ENCODE peak calls at places on chromosome 4, in six cellular contexts. P is tibial nerve; K is CD8-positive, alpha-beta T cell; Q is keratinocyte; D is heart left ventricle; Y is ovary. N is an unnamed sample.

GRCh38 chr4:134216436-134216835 is 14.8 kb upstream of the PABPC4L start:
- DNase-seq in P (no peak), K (no peak), Q (no peak), D (no peak), Y (no peak), N (no peak)

GRCh38 chr4:143667461-143667860 is 33.0 kb downstream of the FREM3 start:
- DNase-seq in P (no peak), K (no peak), Q (no peak), D (no peak), Y (no peak), N (no peak)

GRCh38 chr4:177242651-177243296 is 66.9 kb upstream of the NEIL3 start:
- DNase-seq in P (no peak), K (no peak), Q (no peak), D (no peak), Y (no peak), N (no peak)

GRCh38 chr4:15955670-15956069 is 7.3 kb downstream of the FGFBP2 start:
- DNase-seq in P (no peak), K (no peak), Q (no peak), D (no peak), Y (no peak), N (peak; percentile 51)

GRCh38 chr4:146814736-146815135 is 130.9 kb downstream of the TTC29 start:
- DNase-seq in P (no peak), K (no peak), Q (no peak), D (no peak), Y (no peak), N (no peak)

GRCh38 chr4:5976431-5976830 is 41.8 kb downstream of the C4orf50 start:
- DNase-seq in P (no peak), K (no peak), Q (no peak), D (no peak), Y (no peak), N (peak; percentile 17)

GRCh38 chr4:173370130-173370476 is 651 bp upstream of the SAP30 start:
- DNase-seq in P (peak; percentile 54), K (peak; percentile 49), Q (no peak), D (peak; percentile 83), Y (peak; percentile 62), N (peak; percentile 18)

GRCh38 chr4:71338846-71339593 is at the start of gene SLC4A4:
- DNase-seq in P (no peak), K (no peak), Q (no peak), D (no peak), Y (no peak), N (peak; percentile 0)

GRCh38 chr4:42265782-42266602 is 113.5 kb upstream of the BEND4 start:
- DNase-seq in P (no peak), K (no peak), Q (no peak), D (no peak), Y (no peak), N (no peak)

GRCh38 chr4:36786519-36786918 is 458.0 kb upstream of the NWD2 start:
- DNase-seq in P (no peak), K (no peak), Q (no peak), D (no peak), Y (no peak), N (no peak)

GRCh38 chr4:58808817-58809216 is 1698.6 kb upstream of the IGFBP7 start:
- DNase-seq in P (no peak), K (no peak), Q (no peak), D (no peak), Y (no peak), N (no peak)

GRCh38 chr4:173917255-173917960 is 366.1 kb downstream of the FBXO8 start:
- DNase-seq in P (no peak), K (no peak), Q (no peak), D (no peak), Y (no peak), N (no peak)

GRCh38 chr4:135732448-135732847 is 1530.9 kb upstream of the PABPC4L start:
- DNase-seq in P (no peak), K (no peak), Q (no peak), D (no peak), Y (no peak), N (no peak)

GRCh38 chr4:6988016-6988715 is 55.0 kb upstream of the TADA2B start:
- DNase-seq in P (no peak), K (no peak), Q (no peak), D (no peak), Y (no peak), N (no peak)

GRCh38 chr4:119781044-119781443 is 152.4 kb upstream of the PDE5A start:
- DNase-seq in P (no peak), K (no peak), Q (no peak), D (no peak), Y (no peak), N (no peak)

GRCh38 chr4:48370260-48371134 is 29.2 kb downstream of the SLAIN2 start:
- DNase-seq in P (no peak), K (no peak), Q (no peak), D (no peak), Y (no peak), N (no peak)

GRCh38 chr4:128241425-128241913 is 46.1 kb downstream of the PGRMC2 start:
- DNase-seq in P (no peak), K (no peak), Q (peak; percentile 93), D (no peak), Y (no peak), N (peak; percentile 17)

GRCh38 chr4:142719854-142720541 is 126.1 kb downstream of the INPP4B start:
- DNase-seq in P (no peak), K (no peak), Q (no peak), D (no peak), Y (no peak), N (peak; percentile 29)

GRCh38 chr4:74772106-74772505 is 22.2 kb downstream of the BTC start:
- DNase-seq in P (no peak), K (no peak), Q (no peak), D (no peak), Y (no peak), N (no peak)

GRCh38 chr4:1792832-1793495 is at the start of gene FGFR3:
- DNase-seq in P (no peak), K (peak; percentile 16), Q (no peak), D (no peak), Y (no peak), N (peak; percentile 54)

GRCh38 chr4:99379571-99379970 is 27.0 kb upstream of the ADH1C start:
- DNase-seq in P (no peak), K (no peak), Q (no peak), D (no peak), Y (no peak), N (no peak)

GRCh38 chr4:151855747-151856146 is 94.9 kb upstream of the GATB start:
- DNase-seq in P (no peak), K (no peak), Q (no peak), D (no peak), Y (no peak), N (no peak)

GRCh38 chr4:81426770-81427604 is 44.7 kb downstream of the RASGEF1B start:
- DNase-seq in P (no peak), K (no peak), Q (no peak), D (no peak), Y (no peak), N (no peak)

GRCh38 chr4:47561331-47561730 is 76.3 kb downstream of the ATP10D start:
- DNase-seq in P (no peak), K (no peak), Q (no peak), D (no peak), Y (no peak), N (no peak)

GRCh38 chr4:8911311-8912088 is 39.9 kb upstream of the HMX1 start:
- DNase-seq in P (peak; percentile 9), K (no peak), Q (no peak), D (no peak), Y (peak; percentile 2), N (no peak)

GRCh38 chr4:168318266-168318895 is at the start of gene DDX60:
- DNase-seq in P (peak; percentile 26), K (peak; percentile 72), Q (peak; percentile 4), D (peak; percentile 84), Y (peak; percentile 80), N (peak; percentile 40)

GRCh38 chr4:86961605-86962295 is 26.9 kb downstream of the AFF1 start:
- DNase-seq in P (no peak), K (no peak), Q (no peak), D (no peak), Y (no peak), N (no peak)
- H3K4me1 ChIP-seq in P (peaks cover 37% of the 10 kb centered on the region), K (peaks cover 11% of the 10 kb centered on the region), Q (peaks cover 8% of the 10 kb centered on the region), D (peaks cover 28% of the 10 kb centered on the region), Y (peaks cover 11% of the 10 kb centered on the region), N (peaks cover 78% of the 10 kb centered on the region)

GRCh38 chr4:94974773-94975172 is 217.0 kb downstream of the BMPR1B start:
- DNase-seq in P (no peak), K (no peak), Q (no peak), D (no peak), Y (no peak), N (peak; percentile 37)

GRCh38 chr4:94968493-94968892 is 210.7 kb downstream of the BMPR1B start:
- DNase-seq in P (no peak), K (no peak), Q (no peak), D (no peak), Y (no peak), N (no peak)

GRCh38 chr4:94976371-94977011 is 218.7 kb downstream of the BMPR1B start:
- DNase-seq in P (no peak), K (no peak), Q (no peak), D (no peak), Y (no peak), N (peak; percentile 25)

DNA sequence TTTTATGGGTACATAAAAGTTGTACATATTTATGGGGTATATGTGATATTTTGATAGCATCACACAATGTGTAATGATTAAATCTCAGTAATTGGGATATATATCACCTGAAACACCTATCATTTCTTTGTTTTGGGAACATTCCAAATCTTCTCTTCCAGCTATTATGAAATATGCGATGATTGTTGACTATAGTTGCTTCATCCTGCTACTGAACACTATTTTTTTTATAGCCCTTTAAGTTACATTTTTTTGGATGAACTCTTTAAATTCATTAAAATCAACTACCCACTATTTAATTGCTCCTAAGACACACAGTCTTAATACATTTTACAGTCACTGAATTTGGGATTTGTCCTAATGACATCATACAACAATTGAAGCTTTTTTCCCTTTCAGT is 212.9 kb downstream of the BMPR1B start:
- DNase-seq in P (no peak), K (no peak), Q (no peak), D (no peak), Y (no peak), N (no peak)
- H3K4me1 ChIP-seq in P (peaks cover 7% of the 10 kb centered on the region), K (no peaks in the 10 kb centered on the region), Q (no peaks in the 10 kb centered on the region), D (no peaks in the 10 kb centered on the region), Y (no peaks in the 10 kb centered on the region), N (peaks cover 89% of the 10 kb centered on the region)

GRCh38 chr4:184328022-184328736 is 110.5 kb upstream of the ENPP6 start:
- DNase-seq in P (no peak), K (no peak), Q (peak; percentile 96), D (no peak), Y (no peak), N (no peak)
- H3K4me1 ChIP-seq in P (peaks cover 26% of the 10 kb centered on the region), K (no peaks in the 10 kb centered on the region), Q (peaks cover 21% of the 10 kb centered on the region), D (no peaks in the 10 kb centered on the region), Y (peaks cover 2% of the 10 kb centered on the region), N (no peaks in the 10 kb centered on the region)

GRCh38 chr4:77075869-77076801 is at the start of gene CCNI:
- DNase-seq in P (peak; percentile 90), K (peak; percentile 91), Q (peak; percentile 68), D (peak; percentile 98), Y (peak; percentile 97), N (peak; percentile 70)

GRCh38 chr4:77072195-77072753 is 3.5 kb downstream of the CCNI start:
- DNase-seq in P (no peak), K (no peak), Q (peak; percentile 58), D (no peak), Y (no peak), N (no peak)

GRCh38 chr4:77073106-77073858 is 2.5 kb downstream of the CCNI start:
- DNase-seq in P (no peak), K (no peak), Q (no peak), D (no peak), Y (no peak), N (no peak)

GRCh38 chr4:77074961-77075855 is 581 bp downstream of the CCNI start:
- DNase-seq in P (peak; percentile 23), K (peak; percentile 69), Q (no peak), D (peak; percentile 91), Y (peak; percentile 66), N (peak; percentile 35)

GRCh38 chr4:77073981-77074865 is 1.6 kb downstream of the CCNI start:
- DNase-seq in P (no peak), K (no peak), Q (no peak), D (no peak), Y (no peak), N (no peak)
- H3K4me1 ChIP-seq in P (peaks cover 67% of the 10 kb centered on the region), K (peaks cover 52% of the 10 kb centered on the region), Q (peaks cover 28% of the 10 kb centered on the region), D (peaks cover 29% of the 10 kb centered on the region), Y (peaks cover 5% of the 10 kb centered on the region), N (peaks cover 26% of the 10 kb centered on the region)